ENCODE peak calls at places on chromosome 2, in seven cellular contexts. W is GM23248; B is CD8-positive, alpha-beta T cell; D is tibial nerve; U is CD8-positive, alpha-beta memory T cell; L is neural progenitor cell; I is endodermal cell. Y is an unnamed sample. For H3K27me3 and H3K4me1, the result is how much of the 10 kb centered on the place peaks cover.

GRCh38 chr2:177467646-177468045 is 75.1 kb downstream of the AGPS start:
- DNase-seq in U (no peak), I (no peak), L (no peak), W (peak), B (no peak), D (no peak), Y (no peak)

GRCh38 chr2:1670636-1671035 is 73.7 kb downstream of the PXDN start:
- DNase-seq in D (no peak), W (no peak), I (no peak), U (no peak), L (no peak), B (no peak), Y (no peak)

GRCh38 chr2:20673686-20674308 is 6.9 kb downstream of the GDF7 start:
- DNase-seq in I (peak), U (no peak), D (no peak), L (no peak), B (no peak), W (no peak), Y (no peak)

GRCh38 chr2:132519566-132519965 is 103.0 kb downstream of the GPR39 start:
- DNase-seq in D (no peak), L (no peak), W (no peak), U (no peak), I (no peak), B (no peak), Y (no peak)

GRCh38 chr2:27651056-27651455 is 12.4 kb downstream of the SUPT7L start:
- DNase-seq in U (no peak), B (no peak), I (no peak), L (no peak), W (no peak), D (no peak), Y (no peak)

GRCh38 chr2:53942280-53942679 is 28.5 kb downstream of the PSME4 start:
- DNase-seq in B (no peak), D (no peak), W (no peak), L (no peak), U (no peak), I (no peak), Y (no peak)

GRCh38 chr2:14941151-14941631 is 308.7 kb downstream of the LRATD1 start:
- DNase-seq in B (no peak), W (peak), L (no peak), I (no peak), D (peak), U (no peak), Y (no peak)

GRCh38 chr2:99481527-99481926 is 8.3 kb downstream of the REV1 start:
- DNase-seq in I (no peak), B (no peak), U (no peak), L (no peak), W (no peak), D (no peak), Y (no peak)

GRCh38 chr2:36706451-36706850 is 9.9 kb downstream of the VIT start:
- DNase-seq in L (no peak), W (peak), B (no peak), D (no peak), I (no peak), U (no peak), Y (no peak)

GRCh38 chr2:113217455-113218282 is 43.9 kb downstream of the PSD4 start:
- DNase-seq in L (peak), D (no peak), W (no peak), I (peak), B (no peak), U (no peak), Y (no peak)

GRCh38 chr2:240624011-240624949 is 1.0 kb upstream of the GPR35 start:
- DNase-seq in B (no peak), D (peak), U (peak), L (no peak), W (no peak), I (peak), Y (no peak)

GRCh38 chr2:85278361-85278760 is 49.4 kb downstream of the TGOLN2 start:
- DNase-seq in U (no peak), I (no peak), L (no peak), W (peak), D (no peak), B (no peak), Y (no peak)

GRCh38 chr2:167345559-167345958 is 457.3 kb downstream of the XIRP2 start:
- DNase-seq in B (no peak), D (no peak), W (no peak), I (no peak), L (no peak), U (no peak), Y (no peak)

GRCh38 chr2:43802135-43802534 is 28.3 kb downstream of the DYNC2LI1 start:
- DNase-seq in D (no peak), U (no peak), I (no peak), W (no peak), L (no peak), B (no peak), Y (no peak)

GRCh38 chr2:233414273-233414654 is 60.0 kb downstream of the DGKD start:
- DNase-seq in W (peak), B (no peak), I (no peak), U (no peak), L (no peak), D (no peak), Y (no peak)

GRCh38 chr2:190696792-190697398 is 48.0 kb downstream of the NAB1 start:
- DNase-seq in B (no peak), L (peak), I (peak), U (no peak), D (no peak), W (no peak), Y (peak)

GRCh38 chr2:218806346-218806978 is 24.5 kb downstream of the CYP27A1 start:
- DNase-seq in B (no peak), I (no peak), D (peak), U (no peak), W (peak), L (no peak), Y (no peak)

GRCh38 chr2:30336978-30337841 is 105.9 kb downstream of the LBH start:
- DNase-seq in L (no peak), D (no peak), B (peak), W (no peak), I (no peak), U (no peak), Y (no peak)

GRCh38 chr2:112843836-112844235 is 7.3 kb upstream of the IL1B start:
- DNase-seq in L (no peak), D (no peak), U (no peak), W (no peak), I (no peak), B (no peak), Y (no peak)

GRCh38 chr2:239157766-239158165 is 243.1 kb downstream of the HDAC4 start:
- DNase-seq in I (peak), D (peak), W (no peak), L (peak), U (no peak), B (no peak), Y (peak)

GRCh38 chr2:58904091-58904490 is 663.0 kb upstream of the FANCL start:
- DNase-seq in B (no peak), W (no peak), L (no peak), D (no peak), I (no peak), U (no peak), Y (no peak)

GRCh38 chr2:10476723-10477442 is 28.8 kb upstream of the ODC1 start:
- DNase-seq in I (no peak), W (no peak), L (no peak), B (no peak), D (no peak), U (no peak), Y (no peak)

GRCh38 chr2:82839046-82839445 is 1620.0 kb downstream of the SUCLG1 start:
- DNase-seq in U (no peak), W (no peak), I (no peak), L (no peak), D (no peak), B (no peak), Y (no peak)

GRCh38 chr2:200944467-200945394 is 18.7 kb downstream of the ORC2 start:
- DNase-seq in B (no peak), I (no peak), L (no peak), U (no peak), W (peak), D (no peak), Y (no peak)

GRCh38 chr2:96505231-96505889 is at the start of gene NEURL3:
- DNase-seq in I (no peak), D (no peak), U (no peak), W (peak), B (no peak), L (no peak), Y (no peak)

GRCh38 chr2:121771976-121772742 is 16.7 kb downstream of the TSN start:
- DNase-seq in W (no peak), I (no peak), D (no peak), L (no peak), U (no peak), B (no peak), Y (no peak)

GRCh38 chr2:46198164-46198883 is 98.9 kb upstream of the EPAS1 start:
- DNase-seq in U (no peak), W (peak), I (no peak), B (no peak), D (no peak), L (no peak), Y (no peak)

GRCh38 chr2:152176113-152176714 is 651 bp upstream of the STAM2 start:
- DNase-seq in D (no peak), I (no peak), L (no peak), W (peak), B (no peak), U (no peak), Y (no peak)

GRCh38 chr2:26636935-26637334 is 4.2 kb downstream of the CIB4 start:
- DNase-seq in D (no peak), B (no peak), U (no peak), W (no peak), I (peak), L (no peak), Y (no peak)

GRCh38 chr2:71880287-71880686 is 267.4 kb downstream of the CYP26B1 start:
- DNase-seq in U (no peak), L (no peak), B (no peak), I (no peak), D (no peak), W (no peak), Y (no peak)

GRCh38 chr2:174888136-174888535 is 117.0 kb downstream of the CHN1 start:
- DNase-seq in L (no peak), I (no peak), W (no peak), U (no peak), D (no peak), B (no peak), Y (no peak)

GRCh38 chr2:175864131-175864728 is 137.8 kb downstream of the LNPK start:
- DNase-seq in W (no peak), L (no peak), B (no peak), D (no peak), U (no peak), I (no peak), Y (no peak)

GRCh38 chr2:46082531-46083485 is 214.4 kb upstream of the EPAS1 start:
- DNase-seq in W (peak), U (no peak), D (no peak), B (no peak), I (no peak), L (no peak), Y (no peak)

GRCh38 chr2:48829036-48829435 is 73.5 kb upstream of the LHCGR start:
- DNase-seq in L (no peak), I (no peak), U (no peak), B (no peak), D (no peak), W (peak), Y (no peak)

GRCh38 chr2:48829569-48829968 is 74.0 kb upstream of the LHCGR start:
- DNase-seq in D (no peak), U (no peak), W (no peak), L (no peak), B (no peak), I (no peak), Y (no peak)

GRCh38 chr2:48826986-48827385 is 71.5 kb upstream of the LHCGR start:
- DNase-seq in D (no peak), B (no peak), U (no peak), L (no peak), I (no peak), W (no peak), Y (no peak)

GRCh38 chr2:48819206-48819605 is 63.7 kb upstream of the LHCGR start:
- DNase-seq in I (no peak), L (no peak), D (no peak), W (no peak), U (no peak), B (no peak), Y (no peak)

GRCh38 chr2:48824116-48824515 is 68.6 kb upstream of the LHCGR start:
- DNase-seq in W (no peak), B (no peak), U (no peak), L (no peak), I (no peak), D (no peak), Y (no peak)
- H3K27me3 ChIP-seq in W (under half), B (under half), U (under half), L (under half), I (under half), D (under half), Y (under half)

DNA sequence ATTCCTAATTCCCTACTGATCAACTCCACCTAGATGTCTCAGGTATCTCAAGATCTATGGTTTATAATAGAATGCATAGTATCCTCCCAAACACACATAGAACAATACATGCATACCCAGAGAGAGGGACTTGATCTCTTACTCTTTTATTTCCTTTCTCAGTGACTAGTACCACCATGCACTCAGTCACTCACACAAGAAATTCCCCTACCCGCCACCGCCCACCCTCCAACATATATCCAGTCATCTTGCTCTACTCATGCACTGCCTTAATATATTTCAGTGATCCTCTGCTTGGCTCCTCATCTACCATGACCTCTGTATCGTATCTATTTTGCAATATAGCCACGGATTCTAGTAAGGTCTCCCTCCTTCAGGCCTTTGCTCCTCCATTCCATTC is 996.9 kb downstream of the LRP1B start:
- DNase-seq in U (no peak), W (no peak), L (no peak), B (no peak), I (no peak), D (no peak), Y (no peak)
- H3K4me1 ChIP-seq in U (under half), W (under half), L (under half), B (under half), I (under half), D (under half), Y (under half)

GRCh38 chr2:203591642-203592041 is 56.5 kb upstream of the RAPH1 start:
- DNase-seq in I (no peak), W (peak), B (no peak), D (no peak), U (no peak), L (no peak), Y (no peak)
- H3K27me3 ChIP-seq in I (under half), W (under half), B (under half), D (under half), U (under half), L (under half), Y (under half)

GRCh38 chr2:38744399-38744780 is 6.8 kb downstream of the SRSF7 start:
- DNase-seq in L (no peak), U (no peak), W (no peak), D (no peak), I (no peak), B (no peak), Y (no peak)
- H3K4me1 ChIP-seq in L (under half), U (half or more), W (under half), D (under half), I (under half), B (half or more), Y (under half)

GRCh38 chr2:104885119-104885777 is 31.3 kb downstream of the POU3F3 start:
- DNase-seq in I (no peak), W (no peak), U (no peak), B (no peak), D (no peak), L (no peak), Y (no peak)
- H3K27me3 ChIP-seq in I (under half), W (under half), U (under half), B (under half), D (under half), L (under half), Y (under half)

GRCh38 chr2:161418715-161419337 is 2.7 kb downstream of the TBR1 start:
- DNase-seq in I (peak), W (peak), L (peak), U (no peak), B (no peak), D (no peak), Y (no peak)
- H3K4me1 ChIP-seq in I (under half), W (under half), L (under half), U (under half), B (under half), D (under half), Y (under half)

GRCh38 chr2:237486819-237487448 is at the start of gene MLPH:
- DNase-seq in W (peak), U (no peak), I (peak), D (peak), L (peak), B (no peak), Y (no peak)
- H3K27me3 ChIP-seq in W (under half), U (under half), I (half or more), D (under half), L (half or more), B (under half), Y (under half)

GRCh38 chr2:216115224-216115582 is 6.1 kb downstream of the XRCC5 start:
- DNase-seq in I (no peak), U (no peak), B (no peak), D (no peak), W (no peak), L (peak), Y (no peak)

GRCh38 chr2:216113572-216113971 is 4.4 kb downstream of the XRCC5 start:
- DNase-seq in I (no peak), W (no peak), L (no peak), D (no peak), U (no peak), B (no peak), Y (no peak)

GRCh38 chr2:216116418-216116817 is 7.3 kb downstream of the XRCC5 start:
- DNase-seq in I (no peak), D (no peak), B (no peak), W (no peak), U (no peak), L (no peak), Y (no peak)

GRCh38 chr2:216112926-216113325 is 3.8 kb downstream of the XRCC5 start:
- DNase-seq in U (no peak), I (no peak), L (no peak), D (no peak), W (no peak), B (no peak), Y (no peak)

GRCh38 chr2:216114476-216115223 is 5.5 kb downstream of the XRCC5 start:
- DNase-seq in W (peak), I (peak), B (peak), D (peak), L (peak), U (peak), Y (peak)
- H3K4me1 ChIP-seq in W (half or more), I (under half), B (half or more), D (under half), L (half or more), U (half or more), Y (under half)